ENCODE peak calls at places on chromosomes 6 and 20, in nine cellular contexts. One of them, this sample, is unnamed.

GRCh38 chr6:167573461-167574215 is 248.8 kb downstream of the TTLL2 start:
- DNase-seq in psoas muscle: no peak
- DNase-seq in mucosa of descending colon: no peak
- DNase-seq in cardiac fibroblast: peak
- DNase-seq in dorsolateral prefrontal cortex: no peak
- DNase-seq in A549: no peak
- DNase-seq in breast epithelium: peak
- DNase-seq in astrocyte of the cerebellum: peak
- DNase-seq in lower lobe of right lung: no peak
- DNase-seq in this sample: no peak

GRCh38 chr20:25223179-25223661 is 24.7 kb upstream of the PYGB start:
- DNase-seq in psoas muscle: no peak
- DNase-seq in mucosa of descending colon: peak
- DNase-seq in cardiac fibroblast: peak
- DNase-seq in dorsolateral prefrontal cortex: no peak
- DNase-seq in A549: peak
- DNase-seq in breast epithelium: no peak
- DNase-seq in astrocyte of the cerebellum: peak
- DNase-seq in lower lobe of right lung: no peak
- DNase-seq in this sample: no peak

GRCh38 chr20:4944518-4944917 is 56.8 kb downstream of the SLC23A2 start:
- DNase-seq in psoas muscle: no peak
- DNase-seq in mucosa of descending colon: no peak
- DNase-seq in cardiac fibroblast: peak
- DNase-seq in dorsolateral prefrontal cortex: no peak
- DNase-seq in A549: no peak
- DNase-seq in breast epithelium: no peak
- DNase-seq in astrocyte of the cerebellum: no peak
- DNase-seq in lower lobe of right lung: no peak
- DNase-seq in this sample: no peak

GRCh38 chr20:19427913-19428800 is 215.7 kb downstream of the SLC24A3 start:
- DNase-seq in psoas muscle: no peak
- DNase-seq in mucosa of descending colon: no peak
- DNase-seq in cardiac fibroblast: no peak
- DNase-seq in dorsolateral prefrontal cortex: no peak
- DNase-seq in A549: no peak
- DNase-seq in breast epithelium: no peak
- DNase-seq in astrocyte of the cerebellum: no peak
- DNase-seq in lower lobe of right lung: no peak
- DNase-seq in this sample: peak

GRCh38 chr20:23702021-23702420 is 13.2 kb upstream of the CST4 start:
- DNase-seq in psoas muscle: no peak
- DNase-seq in mucosa of descending colon: no peak
- DNase-seq in cardiac fibroblast: no peak
- DNase-seq in dorsolateral prefrontal cortex: no peak
- DNase-seq in A549: no peak
- DNase-seq in breast epithelium: no peak
- DNase-seq in astrocyte of the cerebellum: no peak
- DNase-seq in lower lobe of right lung: no peak
- DNase-seq in this sample: no peak

GRCh38 chr6:93474733-93475179 is 55.4 kb upstream of the EPHA7 start:
- DNase-seq in psoas muscle: no peak
- DNase-seq in mucosa of descending colon: no peak
- DNase-seq in cardiac fibroblast: no peak
- DNase-seq in dorsolateral prefrontal cortex: no peak
- DNase-seq in A549: no peak
- DNase-seq in breast epithelium: no peak
- DNase-seq in astrocyte of the cerebellum: no peak
- DNase-seq in lower lobe of right lung: no peak
- DNase-seq in this sample: no peak

GRCh38 chr20:43766395-43766794 is 39.6 kb upstream of the GTSF1L start:
- DNase-seq in psoas muscle: no peak
- DNase-seq in mucosa of descending colon: peak
- DNase-seq in cardiac fibroblast: no peak
- DNase-seq in dorsolateral prefrontal cortex: peak
- DNase-seq in A549: no peak
- DNase-seq in breast epithelium: no peak
- DNase-seq in astrocyte of the cerebellum: no peak
- DNase-seq in lower lobe of right lung: no peak
- DNase-seq in this sample: no peak

GRCh38 chr6:155313602-155314091 is 637 bp downstream of the TFB1M start:
- DNase-seq in psoas muscle: no peak
- DNase-seq in mucosa of descending colon: no peak
- DNase-seq in cardiac fibroblast: peak
- DNase-seq in dorsolateral prefrontal cortex: no peak
- DNase-seq in A549: peak
- DNase-seq in breast epithelium: no peak
- DNase-seq in astrocyte of the cerebellum: no peak
- DNase-seq in lower lobe of right lung: no peak
- DNase-seq in this sample: no peak

GRCh38 chr6:122853259-122853995 is 64.4 kb downstream of the SMPDL3A start:
- DNase-seq in psoas muscle: no peak
- DNase-seq in mucosa of descending colon: no peak
- DNase-seq in cardiac fibroblast: no peak
- DNase-seq in dorsolateral prefrontal cortex: no peak
- DNase-seq in A549: no peak
- DNase-seq in breast epithelium: no peak
- DNase-seq in astrocyte of the cerebellum: no peak
- DNase-seq in lower lobe of right lung: no peak
- DNase-seq in this sample: no peak

GRCh38 chr6:89501239-89501638 is 68.3 kb downstream of the ANKRD6 start:
- DNase-seq in psoas muscle: no peak
- DNase-seq in mucosa of descending colon: no peak
- DNase-seq in cardiac fibroblast: no peak
- DNase-seq in dorsolateral prefrontal cortex: no peak
- DNase-seq in A549: no peak
- DNase-seq in breast epithelium: no peak
- DNase-seq in astrocyte of the cerebellum: peak
- DNase-seq in lower lobe of right lung: no peak
- DNase-seq in this sample: no peak

GRCh38 chr6:137978252-137978896 is 111.3 kb downstream of the TNFAIP3 start:
- DNase-seq in psoas muscle: no peak
- DNase-seq in mucosa of descending colon: no peak
- DNase-seq in cardiac fibroblast: no peak
- DNase-seq in dorsolateral prefrontal cortex: no peak
- DNase-seq in A549: no peak
- DNase-seq in breast epithelium: no peak
- DNase-seq in astrocyte of the cerebellum: no peak
- DNase-seq in lower lobe of right lung: no peak
- DNase-seq in this sample: no peak

GRCh38 chr6:98641929-98642328 is 192.4 kb upstream of the POU3F2 start:
- DNase-seq in psoas muscle: no peak
- DNase-seq in mucosa of descending colon: no peak
- DNase-seq in cardiac fibroblast: no peak
- DNase-seq in dorsolateral prefrontal cortex: peak
- DNase-seq in A549: no peak
- DNase-seq in breast epithelium: no peak
- DNase-seq in astrocyte of the cerebellum: peak
- DNase-seq in lower lobe of right lung: no peak
- DNase-seq in this sample: no peak

GRCh38 chr6:87788141-87788540 is 86.1 kb upstream of the AKIRIN2 start:
- DNase-seq in psoas muscle: no peak
- DNase-seq in mucosa of descending colon: no peak
- DNase-seq in cardiac fibroblast: no peak
- DNase-seq in dorsolateral prefrontal cortex: no peak
- DNase-seq in A549: no peak
- DNase-seq in breast epithelium: no peak
- DNase-seq in astrocyte of the cerebellum: no peak
- DNase-seq in lower lobe of right lung: no peak
- DNase-seq in this sample: no peak

GRCh38 chr6:15358579-15359327 is 112.9 kb downstream of the JARID2 start:
- DNase-seq in psoas muscle: no peak
- DNase-seq in mucosa of descending colon: no peak
- DNase-seq in cardiac fibroblast: peak
- DNase-seq in dorsolateral prefrontal cortex: no peak
- DNase-seq in A549: no peak
- DNase-seq in breast epithelium: no peak
- DNase-seq in astrocyte of the cerebellum: peak
- DNase-seq in lower lobe of right lung: no peak
- DNase-seq in this sample: no peak

GRCh38 chr20:48797275-48797825 is 30.4 kb downstream of the PREX1 start:
- DNase-seq in psoas muscle: no peak
- DNase-seq in mucosa of descending colon: no peak
- DNase-seq in cardiac fibroblast: no peak
- DNase-seq in dorsolateral prefrontal cortex: peak
- DNase-seq in A549: no peak
- DNase-seq in breast epithelium: no peak
- DNase-seq in astrocyte of the cerebellum: no peak
- DNase-seq in lower lobe of right lung: peak
- DNase-seq in this sample: peak

GRCh38 chr20:63292292-63292701 is 689 bp upstream of the COL20A1 start:
- DNase-seq in psoas muscle: no peak
- DNase-seq in mucosa of descending colon: no peak
- DNase-seq in cardiac fibroblast: no peak
- DNase-seq in dorsolateral prefrontal cortex: no peak
- DNase-seq in A549: no peak
- DNase-seq in breast epithelium: no peak
- DNase-seq in astrocyte of the cerebellum: no peak
- DNase-seq in lower lobe of right lung: no peak
- DNase-seq in this sample: no peak

GRCh38 chr20:63293456-63293855 is 470 bp downstream of the COL20A1 start:
- DNase-seq in psoas muscle: no peak
- DNase-seq in mucosa of descending colon: no peak
- DNase-seq in cardiac fibroblast: no peak
- DNase-seq in dorsolateral prefrontal cortex: no peak
- DNase-seq in A549: no peak
- DNase-seq in breast epithelium: no peak
- DNase-seq in astrocyte of the cerebellum: no peak
- DNase-seq in lower lobe of right lung: no peak
- DNase-seq in this sample: no peak

GRCh38 chr20:63293866-63294535 is 1.0 kb downstream of the COL20A1 start:
- DNase-seq in psoas muscle: no peak
- DNase-seq in mucosa of descending colon: no peak
- DNase-seq in cardiac fibroblast: no peak
- DNase-seq in dorsolateral prefrontal cortex: no peak
- DNase-seq in A549: no peak
- DNase-seq in breast epithelium: no peak
- DNase-seq in astrocyte of the cerebellum: no peak
- DNase-seq in lower lobe of right lung: no peak
- DNase-seq in this sample: no peak

GRCh38 chr20:63291811-63292210 is 1.2 kb upstream of the COL20A1 start:
- DNase-seq in psoas muscle: no peak
- DNase-seq in mucosa of descending colon: no peak
- DNase-seq in cardiac fibroblast: no peak
- DNase-seq in dorsolateral prefrontal cortex: no peak
- DNase-seq in A549: no peak
- DNase-seq in breast epithelium: no peak
- DNase-seq in astrocyte of the cerebellum: no peak
- DNase-seq in lower lobe of right lung: no peak
- DNase-seq in this sample: no peak

GRCh38 chr20:63292904-63293303 is at the start of gene COL20A1:
- DNase-seq in psoas muscle: no peak
- DNase-seq in mucosa of descending colon: no peak
- DNase-seq in cardiac fibroblast: no peak
- DNase-seq in dorsolateral prefrontal cortex: no peak
- DNase-seq in A549: no peak
- DNase-seq in breast epithelium: no peak
- DNase-seq in astrocyte of the cerebellum: no peak
- DNase-seq in lower lobe of right lung: no peak
- DNase-seq in this sample: no peak
- TF ChIP-seq CTCF in psoas muscle: no peak
- TF ChIP-seq CTCF in mucosa of descending colon: no peak
- TF ChIP-seq CTCF in cardiac fibroblast: no peak
- TF ChIP-seq CTCF in dorsolateral prefrontal cortex: no peak
- TF ChIP-seq CTCF in A549: no peak
- TF ChIP-seq CTCF in breast epithelium: no peak
- TF ChIP-seq CTCF in astrocyte of the cerebellum: no peak
- TF ChIP-seq CTCF in lower lobe of right lung: no peak
- TF ChIP-seq CTCF in this sample: no peak

DNA sequence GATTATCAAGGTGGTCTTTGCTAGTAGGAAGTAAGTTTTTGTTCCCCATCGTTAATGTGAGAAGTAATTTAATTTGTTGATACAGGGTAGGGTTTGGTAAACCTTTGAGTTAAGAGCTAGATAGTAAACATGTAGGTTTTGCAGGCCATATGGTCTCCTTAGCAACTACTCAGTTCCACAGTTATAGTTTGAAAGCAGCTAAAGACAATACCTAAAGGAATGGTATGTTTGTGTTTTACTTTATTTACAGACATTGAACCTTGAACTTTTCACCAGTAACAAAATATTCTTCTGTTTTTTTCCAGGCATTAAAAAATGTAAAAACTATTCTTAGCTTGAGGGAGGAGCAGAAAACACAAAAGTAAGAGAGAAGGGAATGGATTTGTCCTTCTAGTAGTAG is 1.7 kb downstream of the CAP2 start:
- DNase-seq in psoas muscle: no peak
- DNase-seq in mucosa of descending colon: no peak
- DNase-seq in cardiac fibroblast: no peak
- DNase-seq in dorsolateral prefrontal cortex: no peak
- DNase-seq in A549: no peak
- DNase-seq in breast epithelium: no peak
- DNase-seq in astrocyte of the cerebellum: no peak
- DNase-seq in lower lobe of right lung: no peak
- DNase-seq in this sample: no peak
- H3K4me3 ChIP-seq in psoas muscle: peak
- H3K4me3 ChIP-seq in mucosa of descending colon: no peak
- H3K4me3 ChIP-seq in cardiac fibroblast: no peak
- H3K4me3 ChIP-seq in dorsolateral prefrontal cortex: no peak
- H3K4me3 ChIP-seq in A549: peak
- H3K4me3 ChIP-seq in breast epithelium: no peak
- H3K4me3 ChIP-seq in astrocyte of the cerebellum: no peak
- H3K4me3 ChIP-seq in lower lobe of right lung: no peak
- H3K4me3 ChIP-seq in this sample: peak

GRCh38 chr6:139375239-139376053 is 998 bp upstream of the CITED2 start:
- DNase-seq in psoas muscle: peak
- DNase-seq in mucosa of descending colon: peak
- DNase-seq in cardiac fibroblast: peak
- DNase-seq in dorsolateral prefrontal cortex: peak
- DNase-seq in A549: peak
- DNase-seq in breast epithelium: peak
- DNase-seq in astrocyte of the cerebellum: peak
- DNase-seq in lower lobe of right lung: peak
- DNase-seq in this sample: peak
- TF ChIP-seq CTCF in psoas muscle: no peak
- TF ChIP-seq CTCF in mucosa of descending colon: no peak
- TF ChIP-seq CTCF in cardiac fibroblast: no peak
- TF ChIP-seq CTCF in dorsolateral prefrontal cortex: no peak
- TF ChIP-seq CTCF in A549: no peak
- TF ChIP-seq CTCF in breast epithelium: no peak
- TF ChIP-seq CTCF in astrocyte of the cerebellum: peak
- TF ChIP-seq CTCF in lower lobe of right lung: no peak
- TF ChIP-seq CTCF in this sample: no peak

DNA sequence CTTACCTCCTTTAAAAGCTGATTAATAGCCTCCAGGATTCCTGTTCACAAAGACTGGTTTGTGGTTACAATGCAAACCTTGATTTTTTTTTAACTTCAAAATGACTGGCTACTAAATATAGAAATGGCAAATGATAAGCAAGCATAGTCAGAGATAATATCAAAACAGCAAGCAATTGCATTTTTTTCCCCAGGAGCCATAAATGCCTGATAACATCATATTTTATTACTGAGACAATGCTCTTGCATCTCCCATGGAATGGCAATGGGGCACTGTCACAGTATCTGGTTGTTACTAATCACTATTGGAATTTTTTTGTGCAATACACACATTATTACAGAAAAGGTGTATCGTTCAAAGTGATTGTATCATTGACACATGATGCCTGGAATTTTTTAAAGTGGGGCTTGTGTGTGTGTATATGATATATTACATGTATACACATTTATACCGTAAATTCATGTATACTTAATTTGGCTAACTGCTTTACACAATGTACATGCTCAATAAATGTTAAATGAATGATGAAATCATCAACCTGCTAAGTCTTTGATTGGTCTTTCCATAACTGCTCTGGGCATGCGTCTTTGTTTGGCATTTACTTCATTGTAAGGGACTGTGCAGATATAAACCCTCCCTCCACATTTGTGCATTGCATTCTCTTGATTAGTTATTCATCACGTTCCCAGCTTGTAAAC is 985 bp upstream of the SALL4 start:
- DNase-seq in psoas muscle: no peak
- DNase-seq in mucosa of descending colon: no peak
- DNase-seq in cardiac fibroblast: no peak
- DNase-seq in dorsolateral prefrontal cortex: no peak
- DNase-seq in A549: peak
- DNase-seq in breast epithelium: no peak
- DNase-seq in astrocyte of the cerebellum: no peak
- DNase-seq in lower lobe of right lung: no peak
- DNase-seq in this sample: no peak
- H3K4me3 ChIP-seq in psoas muscle: no peak
- H3K4me3 ChIP-seq in mucosa of descending colon: no peak
- H3K4me3 ChIP-seq in cardiac fibroblast: no peak
- H3K4me3 ChIP-seq in dorsolateral prefrontal cortex: no peak
- H3K4me3 ChIP-seq in A549: no peak
- H3K4me3 ChIP-seq in breast epithelium: no peak
- H3K4me3 ChIP-seq in astrocyte of the cerebellum: no peak
- H3K4me3 ChIP-seq in lower lobe of right lung: no peak
- H3K4me3 ChIP-seq in this sample: no peak